ENCODE peak calls at places on chromosome 1, in six cellular contexts. R is foreskin fibroblast, D is adrenal gland, O is AG10803, E is Peyer's patch, Q is right atrium auricular region. W is an unnamed sample.

GRCh38 chr1:34460193-34460592 is 283.5 kb downstream of the C1orf94 start:
- DNase-seq in D (peak; percentile 40), R (no peak), Q (no peak), E (no peak), O (peak; percentile 12), W (peak; percentile 1)

GRCh38 chr1:26368486-26368885 is 4.1 kb downstream of the ZNF683 start:
- DNase-seq in Q (no peak), O (no peak), D (no peak), R (no peak), E (no peak), W (no peak)

GRCh38 chr1:94079056-94079990 is 41.6 kb downstream of the ABCA4 start:
- DNase-seq in R (no peak), Q (no peak), O (no peak), D (no peak), E (no peak), W (peak; percentile 33)

GRCh38 chr1:45493116-45493697 is 2.2 kb upstream of the TESK2 start:
- DNase-seq in O (peak; percentile 52), R (peak; percentile 70), E (no peak), D (peak; percentile 51), Q (peak; percentile 61), W (peak; percentile 78)

GRCh38 chr1:118158918-118159317 is 26.1 kb downstream of the SPAG17 start:
- DNase-seq in R (peak; percentile 78), O (peak; percentile 90), D (no peak), E (no peak), Q (no peak), W (peak; percentile 41)

GRCh38 chr1:73044241-73044640 is 761.9 kb upstream of the NEGR1 start:
- DNase-seq in D (no peak), O (no peak), E (no peak), Q (no peak), R (peak; percentile 6), W (no peak)

GRCh38 chr1:53580739-53581475 is 121.7 kb downstream of the DMRTB1 start:
- DNase-seq in Q (no peak), R (peak; percentile 44), O (peak; percentile 33), D (no peak), E (no peak), W (no peak)

GRCh38 chr1:206686486-206687249 is 2.0 kb downstream of the MAPKAPK2 start:
- DNase-seq in R (no peak), Q (no peak), D (no peak), E (no peak), O (no peak), W (no peak)

GRCh38 chr1:192109576-192109975 is 48.7 kb upstream of the RGS18 start:
- DNase-seq in E (no peak), D (no peak), R (no peak), O (no peak), Q (no peak), W (no peak)

GRCh38 chr1:78286686-78287085 is 204.1 kb upstream of the PTGFR start:
- DNase-seq in E (no peak), R (peak; percentile 72), O (peak; percentile 53), D (no peak), Q (no peak), W (peak; percentile 88)

GRCh38 chr1:217134857-217135568 is 411.8 kb upstream of the ESRRG start:
- DNase-seq in E (no peak), R (no peak), D (no peak), Q (no peak), O (no peak), W (no peak)

GRCh38 chr1:54813479-54814147 is 12.5 kb upstream of the TTC22 start:
- DNase-seq in E (no peak), Q (no peak), R (no peak), O (no peak), D (no peak), W (no peak)

DNA sequence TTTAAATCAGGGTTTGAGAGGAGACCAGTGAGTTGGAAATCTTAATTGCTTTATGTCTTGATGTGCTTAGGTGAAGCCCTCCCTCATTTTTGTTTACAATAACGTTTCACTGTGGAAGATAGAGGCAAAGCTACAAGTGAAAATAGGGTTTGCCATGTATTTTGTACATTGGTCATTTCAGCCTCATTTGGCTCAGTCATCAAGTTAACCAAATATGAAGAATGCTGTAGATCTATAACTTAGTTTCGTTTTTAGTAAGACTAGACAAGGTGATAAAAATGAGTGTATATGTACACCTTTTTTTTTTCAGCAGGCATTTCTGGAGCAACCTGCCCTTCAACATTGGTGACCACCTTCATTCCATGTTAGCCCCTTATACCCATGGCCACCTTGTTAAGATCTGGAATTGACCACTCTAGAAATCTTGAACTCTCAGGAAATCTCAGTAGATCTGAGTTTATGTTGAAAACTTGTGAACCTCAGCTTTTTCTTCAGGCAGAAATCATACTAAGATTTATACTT is 2.9 kb downstream of the NFYC start:
- DNase-seq in R (no peak), Q (no peak), O (no peak), E (no peak), D (no peak), W (no peak)
- H3K4me3 ChIP-seq in R (no peak overlapping the region), Q (no peak overlapping the region), O (no peak overlapping the region), E (no peak overlapping the region), D (no peak overlapping the region), W (no peak overlapping the region)

GRCh38 chr1:95311006-95311405 is 77.0 kb downstream of the RWDD3 start:
- DNase-seq in R (peak; percentile 10), D (no peak), E (no peak), O (no peak), Q (no peak), W (no peak)

GRCh38 chr1:95309031-95309459 is 75.0 kb downstream of the RWDD3 start:
- DNase-seq in D (no peak), Q (no peak), R (peak; percentile 72), O (peak; percentile 21), E (no peak), W (peak; percentile 54)

GRCh38 chr1:95304803-95305202 is 70.8 kb downstream of the RWDD3 start:
- DNase-seq in Q (no peak), E (no peak), O (no peak), D (no peak), R (no peak), W (no peak)

GRCh38 chr1:95311762-95312161 is 77.8 kb downstream of the RWDD3 start:
- DNase-seq in O (no peak), D (no peak), E (no peak), Q (no peak), R (no peak), W (no peak)

GRCh38 chr1:95308276-95308675 is 74.3 kb downstream of the RWDD3 start:
- DNase-seq in E (no peak), O (no peak), D (no peak), R (no peak), Q (no peak), W (no peak)
- TF ChIP-seq CTCF in E (no peak), O (no peak), D (no peak), R (no peak), Q (no peak), W (no peak)

GRCh38 chr1:214260561-214261205 is 20.3 kb upstream of the SMYD2 start:
- DNase-seq in O (no peak), E (no peak), Q (no peak), D (no peak), R (no peak), W (no peak)

GRCh38 chr1:214270097-214270635 is 10.8 kb upstream of the SMYD2 start:
- DNase-seq in E (no peak), D (no peak), Q (no peak), O (peak; percentile 61), R (peak; percentile 75), W (no peak)

GRCh38 chr1:214261206-214262123 is 19.5 kb upstream of the SMYD2 start:
- DNase-seq in R (peak; percentile 92), Q (peak; percentile 76), O (peak; percentile 64), D (peak; percentile 84), E (peak; percentile 85), W (peak; percentile 76)

GRCh38 chr1:214259353-214259982 is 21.5 kb upstream of the SMYD2 start:
- DNase-seq in Q (no peak), O (no peak), R (peak; percentile 55), D (no peak), E (no peak), W (no peak)

GRCh38 chr1:214264196-214264595 is 16.8 kb upstream of the SMYD2 start:
- DNase-seq in D (no peak), O (peak; percentile 51), E (no peak), R (no peak), Q (no peak), W (no peak)
- H3K4me3 ChIP-seq in D (no peak overlapping the region), O (no peak overlapping the region), E (no peak overlapping the region), R (no peak overlapping the region), Q (no peak overlapping the region), W (no peak overlapping the region)

DNA sequence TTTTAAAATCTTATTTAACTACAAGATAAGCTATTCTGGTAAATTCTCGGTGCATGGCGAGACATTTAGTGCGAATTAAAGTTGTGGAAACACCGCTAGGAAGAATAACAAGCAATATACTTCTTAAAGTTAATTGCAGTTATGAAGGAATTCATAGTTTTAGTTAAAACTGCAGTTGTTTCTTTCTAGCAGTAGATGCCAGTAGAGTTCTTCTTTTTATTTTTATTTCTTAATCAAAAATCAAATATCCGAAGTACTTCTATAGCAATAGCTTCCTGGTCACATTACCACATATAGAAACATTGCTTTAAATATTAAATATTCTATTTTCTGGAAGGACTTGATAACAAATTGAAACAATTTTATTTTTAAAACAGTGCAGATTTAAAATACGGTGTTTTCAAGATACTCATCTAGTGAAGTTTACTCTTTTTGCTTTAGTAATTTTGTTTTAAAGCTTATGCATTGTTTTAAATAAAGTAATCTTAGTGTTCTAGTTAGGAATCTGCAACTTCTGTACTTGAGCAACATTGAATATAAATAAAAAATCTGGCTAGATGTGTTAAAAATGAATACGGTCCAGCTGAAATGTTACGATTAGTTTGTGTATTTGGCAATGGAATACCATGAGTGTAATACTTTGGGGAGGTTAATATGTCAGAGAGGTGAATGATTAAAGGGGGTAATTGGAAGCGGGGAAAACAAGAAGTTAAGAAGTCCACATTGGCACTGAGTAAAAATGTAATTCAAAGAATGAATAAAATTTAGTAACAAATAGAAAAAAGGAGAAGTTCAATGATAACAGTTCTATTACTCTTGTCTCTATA is 2.7 kb upstream of the PRKACB start:
- DNase-seq in D (no peak), R (peak; percentile 33), O (no peak), Q (no peak), E (no peak), W (peak; percentile 54)
- TF ChIP-seq CTCF in D (peak; percentile 79), R (peak; percentile 39), O (peak; percentile 69), Q (no peak), E (no peak), W (peak; percentile 59)

DNA sequence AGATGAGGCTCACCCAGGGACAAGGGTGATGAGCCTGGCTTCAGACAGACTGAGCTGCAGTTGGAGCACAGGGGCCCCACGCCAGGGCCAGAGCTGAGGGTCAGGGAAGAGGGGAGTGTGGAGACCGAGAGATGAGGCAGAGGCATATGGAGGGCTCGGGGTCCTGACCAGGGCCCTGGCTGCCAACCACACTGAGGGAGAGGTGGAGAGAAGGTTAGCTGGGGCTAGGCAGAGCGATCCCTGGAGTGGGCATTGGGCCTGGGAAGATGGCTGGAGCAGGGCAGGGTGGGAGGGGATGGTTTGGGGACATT is 8.0 kb downstream of the PEAR1 start:
- DNase-seq in D (no peak), E (no peak), O (no peak), Q (no peak), R (no peak), W (no peak)
- H3K4me3 ChIP-seq in D (no peak overlapping the region), E (no peak overlapping the region), O (no peak overlapping the region), Q (no peak overlapping the region), R (no peak overlapping the region), W (no peak overlapping the region)

W was measured in fibroblast of pulmonary artery.